ENCODE peak calls at places on chromosomes 12 and 14, in six cellular contexts. H is neural crest cell, K is choroid plexus epithelial cell, S is ascending aorta, Y is body of pancreas, D is cardiac fibroblast. B is an unnamed sample.

GRCh38 chr14:24439257-24439656 is 3.3 kb downstream of the SDR39U1 start:
- DNase-seq in H (no peak), K (no peak), S (no peak), Y (no peak), D (no peak), B (no peak)

GRCh38 chr14:101233861-101234587 is 327.3 kb upstream of the DIO3 start:
- DNase-seq in H (no peak), K (no peak), S (no peak), Y (no peak), D (no peak), B (no peak)

GRCh38 chr14:42994001-42994736 is 1387.5 kb downstream of the LRFN5 start:
- DNase-seq in H (no peak), K (peak), S (no peak), Y (no peak), D (peak), B (no peak)

GRCh38 chr14:103552011-103552797 is 10.3 kb downstream of the BAG5 start:
- DNase-seq in H (no peak), K (no peak), S (no peak), Y (peak), D (peak), B (no peak)

GRCh38 chr12:109795023-109795422 is 38.2 kb downstream of the TRPV4 start:
- DNase-seq in H (no peak), K (peak), S (no peak), Y (no peak), D (peak), B (no peak)

GRCh38 chr12:108798551-108799221 is 58.7 kb downstream of the SSH1 start:
- DNase-seq in H (no peak), K (peak), S (no peak), Y (no peak), D (peak), B (no peak)

GRCh38 chr14:34502826-34503225 is 36.7 kb downstream of the EAPP start:
- DNase-seq in H (no peak), K (peak), S (no peak), Y (no peak), D (peak), B (no peak)

GRCh38 chr14:35883677-35884293 is 57.6 kb downstream of the BRMS1L start:
- DNase-seq in H (peak), K (peak), S (no peak), Y (peak), D (peak), B (peak)

GRCh38 chr12:120314220-120314619 is 12.1 kb downstream of the SIRT4 start:
- DNase-seq in H (no peak), K (peak), S (no peak), Y (no peak), D (no peak), B (no peak)

GRCh38 chr12:89439946-89440345 is 84.7 kb downstream of the GALNT4 start:
- DNase-seq in H (no peak), K (peak), S (no peak), Y (no peak), D (peak), B (no peak)

GRCh38 chr14:88879016-88879415 is 54.6 kb downstream of the TTC8 start:
- DNase-seq in H (no peak), K (peak), S (no peak), Y (no peak), D (peak), B (no peak)

GRCh38 chr12:991350-992278 is 591 bp downstream of the ERC1 start:
- DNase-seq in H (no peak), K (peak), S (no peak), Y (no peak), D (no peak), B (no peak)

GRCh38 chr14:70008863-70009262 is 129.6 kb downstream of the SMOC1 start:
- DNase-seq in H (no peak), K (no peak), S (no peak), Y (no peak), D (no peak), B (no peak)

GRCh38 chr14:104731925-104732294 is 7.9 kb downstream of the ADSS1 start:
- DNase-seq in H (no peak), K (no peak), S (no peak), Y (no peak), D (no peak), B (no peak)

GRCh38 chr14:104730504-104730903 is 6.5 kb downstream of the ADSS1 start:
- DNase-seq in H (no peak), K (no peak), S (no peak), Y (no peak), D (no peak), B (no peak)

GRCh38 chr14:104732355-104732804 is 8.4 kb downstream of the ADSS1 start:
- DNase-seq in H (no peak), K (no peak), S (no peak), Y (peak), D (peak), B (no peak)

GRCh38 chr14:104729835-104730181 is 5.8 kb downstream of the ADSS1 start:
- DNase-seq in H (no peak), K (no peak), S (no peak), Y (no peak), D (no peak), B (no peak)

DNA sequence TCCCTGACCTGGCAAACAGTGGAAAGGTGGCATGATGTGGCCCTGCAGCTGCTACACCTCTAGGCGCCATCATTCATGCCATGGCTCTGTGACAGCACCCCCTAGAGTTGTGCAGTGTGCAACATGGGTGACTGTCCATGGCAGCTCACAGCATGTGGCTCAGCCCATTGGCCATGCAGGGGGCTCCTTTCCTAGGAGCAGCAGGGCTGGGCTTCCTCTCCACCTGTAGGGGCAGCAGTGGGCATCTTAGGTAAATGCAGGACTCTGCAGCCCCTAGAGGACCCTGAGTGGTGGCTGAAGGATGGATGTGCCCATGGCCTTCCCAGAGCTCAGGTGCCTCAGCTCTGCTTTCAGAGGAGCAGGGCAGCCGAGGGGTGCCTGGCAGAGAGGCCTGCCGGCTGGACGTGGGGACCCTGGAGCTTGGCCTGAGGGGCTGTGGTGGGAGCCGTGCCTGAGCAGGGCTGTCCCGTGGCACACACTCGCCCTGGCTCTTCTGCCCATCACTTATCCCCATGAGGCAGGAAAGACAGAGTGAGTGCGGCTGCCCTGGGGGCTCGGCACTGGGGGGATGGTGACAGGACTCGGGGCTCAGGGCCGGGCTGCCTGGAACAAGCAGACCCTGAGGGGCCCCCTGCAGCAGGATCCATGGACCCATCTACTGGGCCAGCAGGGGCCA is 7.4 kb downstream of the ADSS1 start:
- DNase-seq in H (no peak), K (no peak), S (no peak), Y (no peak), D (no peak), B (peak)
- TF ChIP-seq CTCF in H (peak), K (peak), S (no peak), Y (no peak), D (peak), B (peak)

GRCh38 chr12:17975763-17976162 is 114.2 kb downstream of the RERGL start:
- DNase-seq in H (no peak), K (no peak), S (no peak), Y (no peak), D (no peak), B (no peak)

GRCh38 chr12:17975239-17975638 is 114.8 kb downstream of the RERGL start:
- DNase-seq in H (no peak), K (no peak), S (no peak), Y (no peak), D (no peak), B (no peak)

GRCh38 chr12:17971850-17972249 is 118.1 kb downstream of the RERGL start:
- DNase-seq in H (no peak), K (no peak), S (no peak), Y (no peak), D (no peak), B (no peak)

GRCh38 chr12:17976202-17976601 is 113.8 kb downstream of the RERGL start:
- DNase-seq in H (no peak), K (peak), S (no peak), Y (no peak), D (no peak), B (no peak)
- TF ChIP-seq CTCF in H (peak), K (peak), S (no peak), Y (no peak), D (peak), B (peak)

GRCh38 chr14:64137657-64138290 is 156.4 kb downstream of the ESR2 start:
- DNase-seq in H (no peak), K (peak), S (no peak), Y (peak), D (peak), B (no peak)
- TF ChIP-seq CTCF in H (no peak), K (peak), S (no peak), Y (peak), D (peak), B (peak)

GRCh38 chr12:2384029-2384386 is 331.2 kb downstream of the CACNA1C start:
- DNase-seq in H (no peak), K (no peak), S (no peak), Y (no peak), D (no peak), B (no peak)
- TF ChIP-seq CTCF in H (no peak), K (no peak), S (no peak), Y (no peak), D (no peak), B (no peak)

GRCh38 chr12:31245822-31246469 is 80.0 kb downstream of the SINHCAF start:
- DNase-seq in H (no peak), K (peak), S (no peak), Y (no peak), D (peak), B (no peak)
- TF ChIP-seq CTCF in H (peak), K (peak), S (no peak), Y (peak), D (peak), B (no peak)

GRCh38 chr12:51372021-51372420 is 19.2 kb downstream of the GALNT6 start:
- DNase-seq in H (no peak), K (no peak), S (no peak), Y (no peak), D (no peak), B (no peak)
- TF ChIP-seq CTCF in H (no peak), K (no peak), S (no peak), Y (no peak), D (no peak), B (no peak)

GRCh38 chr12:23503544-23503943 is 445.9 kb downstream of the SOX5 start:
- DNase-seq in H (no peak), K (no peak), S (no peak), Y (no peak), D (no peak), B (no peak)

GRCh38 chr12:23502259-23502658 is 447.2 kb downstream of the SOX5 start:
- DNase-seq in H (no peak), K (no peak), S (no peak), Y (no peak), D (no peak), B (no peak)

GRCh38 chr12:23504641-23505399 is 444.6 kb downstream of the SOX5 start:
- DNase-seq in H (no peak), K (no peak), S (no peak), Y (no peak), D (no peak), B (no peak)

GRCh38 chr12:23504043-23504442 is 445.4 kb downstream of the SOX5 start:
- DNase-seq in H (no peak), K (no peak), S (no peak), Y (no peak), D (no peak), B (no peak)
- TF ChIP-seq CTCF in H (no peak), K (no peak), S (no peak), Y (no peak), D (no peak), B (no peak)

GRCh38 chr12:49496417-49497360 is 42.1 kb upstream of the KCNH3 start:
- DNase-seq in H (no peak), K (no peak), S (no peak), Y (no peak), D (no peak), B (no peak)
- TF ChIP-seq CTCF in H (no peak), K (no peak), S (no peak), Y (no peak), D (no peak), B (no peak)

DNA sequence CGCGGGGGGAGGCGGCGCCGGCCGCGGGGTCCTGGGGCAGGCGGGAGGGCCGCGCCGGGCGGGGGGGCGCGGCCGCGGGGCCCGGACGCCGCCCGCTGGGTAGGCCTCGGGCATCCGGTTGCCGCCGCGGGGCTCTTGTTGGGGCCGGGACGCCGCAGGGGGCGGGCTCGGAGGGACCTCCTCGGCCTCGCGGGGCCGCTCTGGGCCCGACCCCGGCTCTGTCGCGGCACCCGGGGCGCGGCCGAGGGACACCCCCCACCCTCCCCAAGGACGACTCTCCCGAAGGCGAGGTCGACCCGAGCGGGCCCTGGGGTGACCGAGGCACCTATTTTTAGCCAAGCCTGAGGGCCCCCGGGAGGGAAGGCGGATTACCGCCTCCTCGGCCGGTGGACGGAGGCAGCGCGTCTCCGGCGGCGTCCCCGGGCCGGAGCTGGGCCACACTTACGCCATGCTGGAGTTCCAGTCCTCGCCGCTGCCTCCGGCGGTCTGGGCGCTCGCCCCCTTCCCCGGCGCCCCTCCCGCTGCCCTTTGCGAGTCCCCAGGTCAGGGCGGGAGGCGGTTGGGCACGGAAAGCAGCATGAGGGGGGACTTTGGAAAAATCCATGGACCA is 499 bp downstream of the KTN1 start:
- DNase-seq in H (peak), K (no peak), S (no peak), Y (peak), D (peak), B (peak)
- TF ChIP-seq CTCF in H (peak), K (no peak), S (no peak), Y (peak), D (no peak), B (no peak)

B was measured in BE2C.